ENCODE peak calls at places on chromosomes 2 and 18, in five cellular contexts. One of them, this sample, is unnamed.
A peak's percentile ranks its signal among the peaks of the same experiment; 100 is the strongest.

GRCh38 chr18:32351014-32351413 is 119.7 kb downstream of the GAREM1 start:
- DNase-seq in pulmonary artery endothelial cell: no peak
- DNase-seq in A549: no peak
- DNase-seq in left ventricle myocardium inferior: no peak
- DNase-seq in activated T-cell treated with anti-CD3 and anti-CD28 coated beads, Interleukin-2, amount 50 U/mL, for 48 hours: no peak
- DNase-seq in this sample: no peak

GRCh38 chr2:234031207-234031606 is 19.3 kb upstream of the SPP2 start:
- DNase-seq in pulmonary artery endothelial cell: no peak
- DNase-seq in left ventricle myocardium inferior: no peak
- DNase-seq in activated T-cell treated with anti-CD3 and anti-CD28 coated beads, Interleukin-2, amount 50 U/mL, for 48 hours: no peak
- DNase-seq in A549: no peak
- DNase-seq in this sample: no peak

GRCh38 chr2:96538487-96539214 is 2.1 kb downstream of the ARID5A start:
- DNase-seq in A549: no peak
- DNase-seq in activated T-cell treated with anti-CD3 and anti-CD28 coated beads, Interleukin-2, amount 50 U/mL, for 48 hours: peak; percentile 94
- DNase-seq in left ventricle myocardium inferior: peak; percentile 85
- DNase-seq in pulmonary artery endothelial cell: peak; percentile 39
- DNase-seq in this sample: peak; percentile 62

GRCh38 chr2:173145454-173145853 is 69.8 kb downstream of the MAP3K20 start:
- DNase-seq in left ventricle myocardium inferior: no peak
- DNase-seq in activated T-cell treated with anti-CD3 and anti-CD28 coated beads, Interleukin-2, amount 50 U/mL, for 48 hours: no peak
- DNase-seq in A549: no peak
- DNase-seq in pulmonary artery endothelial cell: no peak
- DNase-seq in this sample: no peak

GRCh38 chr2:202750778-202751427 is 116.1 kb downstream of the FAM117B start:
- DNase-seq in left ventricle myocardium inferior: no peak
- DNase-seq in pulmonary artery endothelial cell: no peak
- DNase-seq in A549: no peak
- DNase-seq in activated T-cell treated with anti-CD3 and anti-CD28 coated beads, Interleukin-2, amount 50 U/mL, for 48 hours: no peak
- DNase-seq in this sample: no peak

GRCh38 chr18:70072678-70073077 is 125.0 kb upstream of the CD226 start:
- DNase-seq in pulmonary artery endothelial cell: no peak
- DNase-seq in A549: no peak
- DNase-seq in left ventricle myocardium inferior: no peak
- DNase-seq in activated T-cell treated with anti-CD3 and anti-CD28 coated beads, Interleukin-2, amount 50 U/mL, for 48 hours: no peak
- DNase-seq in this sample: no peak

GRCh38 chr2:207670887-207671286 is 40.6 kb upstream of the CCNYL1 start:
- DNase-seq in A549: no peak
- DNase-seq in pulmonary artery endothelial cell: no peak
- DNase-seq in activated T-cell treated with anti-CD3 and anti-CD28 coated beads, Interleukin-2, amount 50 U/mL, for 48 hours: no peak
- DNase-seq in left ventricle myocardium inferior: no peak
- DNase-seq in this sample: no peak

GRCh38 chr2:85846411-85846810 is 42.4 kb downstream of the ST3GAL5 start:
- DNase-seq in pulmonary artery endothelial cell: no peak
- DNase-seq in left ventricle myocardium inferior: no peak
- DNase-seq in A549: no peak
- DNase-seq in activated T-cell treated with anti-CD3 and anti-CD28 coated beads, Interleukin-2, amount 50 U/mL, for 48 hours: no peak
- DNase-seq in this sample: no peak

GRCh38 chr2:135456431-135456830 is 74.6 kb downstream of the ZRANB3 start:
- DNase-seq in A549: no peak
- DNase-seq in left ventricle myocardium inferior: no peak
- DNase-seq in pulmonary artery endothelial cell: no peak
- DNase-seq in activated T-cell treated with anti-CD3 and anti-CD28 coated beads, Interleukin-2, amount 50 U/mL, for 48 hours: no peak
- DNase-seq in this sample: no peak

GRCh38 chr2:8669157-8669852 is 12.6 kb upstream of the ID2 start:
- DNase-seq in pulmonary artery endothelial cell: no peak
- DNase-seq in A549: no peak
- DNase-seq in activated T-cell treated with anti-CD3 and anti-CD28 coated beads, Interleukin-2, amount 50 U/mL, for 48 hours: no peak
- DNase-seq in left ventricle myocardium inferior: no peak
- DNase-seq in this sample: no peak

GRCh38 chr2:145846986-145847385 is 1327.1 kb upstream of the ZEB2 start:
- DNase-seq in left ventricle myocardium inferior: no peak
- DNase-seq in activated T-cell treated with anti-CD3 and anti-CD28 coated beads, Interleukin-2, amount 50 U/mL, for 48 hours: no peak
- DNase-seq in pulmonary artery endothelial cell: no peak
- DNase-seq in A549: no peak
- DNase-seq in this sample: no peak

GRCh38 chr2:217127744-217128143 is 267.9 kb upstream of the TNP1 start:
- DNase-seq in A549: no peak
- DNase-seq in activated T-cell treated with anti-CD3 and anti-CD28 coated beads, Interleukin-2, amount 50 U/mL, for 48 hours: no peak
- DNase-seq in left ventricle myocardium inferior: no peak
- DNase-seq in pulmonary artery endothelial cell: no peak
- DNase-seq in this sample: no peak

GRCh38 chr2:201263774-201264173 is 3.4 kb downstream of the CASP8 start:
- DNase-seq in left ventricle myocardium inferior: no peak
- DNase-seq in activated T-cell treated with anti-CD3 and anti-CD28 coated beads, Interleukin-2, amount 50 U/mL, for 48 hours: no peak
- DNase-seq in pulmonary artery endothelial cell: no peak
- DNase-seq in A549: no peak
- DNase-seq in this sample: no peak